ENCODE peak calls at places on chromosome 18, in four cellular contexts. S is IMR-90, F is H9, D is mesendoderm. Y is an unnamed sample.

GRCh38 chr18:79523738-79524180 is 128.0 kb downstream of the NFATC1 start:
- DNase-seq in D (no peak), F (no peak), S (no peak), Y (peak)

GRCh38 chr18:45282101-45282812 is 333.0 kb upstream of the SLC14A2 start:
- DNase-seq in F (no peak), S (no peak), D (no peak), Y (no peak)

GRCh38 chr18:32919799-32920198 is 147.0 kb upstream of the KLHL14 start:
- DNase-seq in S (no peak), F (peak), D (peak), Y (no peak)

GRCh38 chr18:63683152-63683551 is 19.6 kb upstream of the SERPINB11 start:
- DNase-seq in D (peak), S (peak), F (peak), Y (peak)

GRCh38 chr18:70423988-70424387 is 135.1 kb downstream of the SOCS6 start:
- DNase-seq in S (no peak), D (peak), F (no peak), Y (no peak)

GRCh38 chr18:22223263-22223960 is 54.0 kb downstream of the GATA6 start:
- DNase-seq in D (peak), S (peak), F (peak), Y (peak)

GRCh38 chr18:54479365-54479764 is 111.7 kb upstream of the DYNAP start:
- DNase-seq in D (peak), S (no peak), F (no peak), Y (peak)

GRCh38 chr18:48928787-48929186 is 22.0 kb downstream of the SMAD7 start:
- DNase-seq in F (no peak), D (peak), S (peak), Y (no peak)

GRCh38 chr18:70620837-70621612 is 332.2 kb downstream of the SOCS6 start:
- DNase-seq in D (no peak), S (no peak), F (no peak), Y (no peak)

GRCh38 chr18:11529081-11529480 is 80.3 kb upstream of the SLC35G4 start:
- DNase-seq in S (peak), D (no peak), F (no peak), Y (no peak)

GRCh38 chr18:50091495-50092249 is 103.3 kb downstream of the MYO5B start:
- DNase-seq in F (no peak), D (no peak), S (no peak), Y (no peak)
- H2BK5ac ChIP-seq in F (no peak), D (no peak), S (no peak), Y (peak)

GRCh38 chr18:14026199-14026598 is 106.0 kb downstream of the ZNF519 start:
- DNase-seq in F (peak), S (no peak), D (no peak), Y (no peak)
- H2BK5ac ChIP-seq in F (no peak), S (no peak), D (no peak), Y (no peak)

DNA sequence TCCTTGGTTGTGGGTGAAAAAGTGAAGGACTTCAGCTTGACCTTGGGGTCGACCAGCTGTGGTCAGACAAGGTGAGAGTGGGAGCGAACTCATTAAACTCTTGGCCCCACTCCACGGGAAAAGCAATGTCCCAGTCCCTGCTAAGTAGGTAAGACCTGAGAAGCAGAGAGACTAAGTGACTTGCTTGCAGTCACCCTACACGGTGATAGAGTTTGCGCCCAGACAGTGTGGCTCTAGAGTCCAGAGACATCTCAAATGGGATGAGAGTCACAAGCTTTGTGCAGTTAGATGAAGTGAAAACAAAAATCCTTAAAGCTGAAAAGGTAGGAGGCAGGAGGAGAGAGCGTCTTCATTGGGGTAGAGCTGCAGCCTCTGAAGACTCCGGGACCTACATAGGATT is 55.9 kb upstream of the ZNF236 start:
- DNase-seq in D (no peak), F (no peak), S (no peak), Y (no peak)
- H2BK5ac ChIP-seq in D (no peak), F (no peak), S (no peak), Y (no peak)

GRCh38 chr18:8833480-8833879 is 128.1 kb downstream of the MTCL1 start:
- DNase-seq in S (no peak), F (no peak), D (no peak), Y (no peak)
- H2BK5ac ChIP-seq in S (no peak), F (no peak), D (no peak), Y (no peak)

GRCh38 chr18:35777042-35777441 is 195.4 kb upstream of the RMP24 start:
- DNase-seq in D (peak), S (no peak), F (peak), Y (peak)
- H2BK5ac ChIP-seq in D (no peak), S (no peak), F (no peak), Y (no peak)

Y was measured in trophoblast cell.